ENCODE peak calls at places on chromosomes 7 and 10, in eight cellular contexts. X, E, T, B, O, U, L and Z are unnamed samples.
A peak's percentile ranks its signal among the peaks of the same experiment; 100 is the strongest.

GRCh38 chr7:157490465-157490912 is 153.7 kb downstream of the DNAJB6 start:
- DNase-seq in X (no peak), L (no peak), T (no peak), U (peak; percentile 10), O (peak; percentile 46), B (no peak), E (peak; percentile 43), Z (peak; percentile 55)

GRCh38 chr10:65325913-65326312 is 1599.9 kb upstream of the LRRTM3 start:
- DNase-seq in E (no peak), B (no peak), O (no peak), T (peak; percentile 67), X (no peak), L (no peak), U (no peak), Z (no peak)

GRCh38 chr7:157547102-157547501 is 210.3 kb downstream of the DNAJB6 start:
- DNase-seq in O (no peak), B (no peak), T (no peak), X (no peak), U (no peak), L (no peak), E (no peak), Z (no peak)

GRCh38 chr7:15921576-15921975 is 235.1 kb upstream of the MEOX2 start:
- DNase-seq in L (no peak), U (no peak), B (no peak), X (no peak), E (peak; percentile 75), T (no peak), O (no peak), Z (no peak)

GRCh38 chr7:13829914-13830603 is 159.4 kb downstream of the ETV1 start:
- DNase-seq in X (peak; percentile 87), B (peak; percentile 61), U (no peak), E (peak; percentile 68), O (no peak), T (no peak), L (no peak), Z (no peak)

GRCh38 chr10:112126901-112127300 is 56.7 kb downstream of the GPAM start:
- DNase-seq in E (no peak), O (no peak), T (no peak), X (no peak), U (no peak), B (no peak), L (no peak), Z (no peak)

GRCh38 chr10:48543445-48543844 is 61.4 kb downstream of the ARHGAP22 start:
- DNase-seq in L (no peak), T (no peak), X (no peak), E (no peak), B (no peak), O (no peak), U (no peak), Z (no peak)

GRCh38 chr7:155222046-155222445 is 75.6 kb upstream of the INSIG1 start:
- DNase-seq in T (no peak), O (no peak), B (no peak), E (no peak), L (no peak), U (no peak), X (peak; percentile 66), Z (no peak)

GRCh38 chr10:42962902-42963231 is 114.0 kb upstream of the RET start:
- DNase-seq in U (no peak), O (no peak), B (no peak), X (no peak), L (no peak), E (no peak), T (no peak), Z (peak; percentile 50)

GRCh38 chr10:112587709-112588108 is 140.7 kb downstream of the VTI1A start:
- DNase-seq in E (peak; percentile 1), X (no peak), B (no peak), O (no peak), L (no peak), T (no peak), U (no peak), Z (no peak)

GRCh38 chr7:129825005-129825553 is 127.7 kb downstream of the UBE2H start:
- DNase-seq in B (no peak), U (peak; percentile 18), X (peak; percentile 95), O (peak; percentile 23), T (peak; percentile 93), L (peak; percentile 89), E (peak; percentile 35), Z (no peak)

GRCh38 chr7:21253740-21254687 is 173.9 kb upstream of the SP4 start:
- DNase-seq in X (peak; percentile 87), U (no peak), O (peak; percentile 14), L (peak; percentile 78), B (no peak), E (peak; percentile 19), T (peak; percentile 96), Z (no peak)

GRCh38 chr7:101589976-101590662 is 39.0 kb downstream of the MYL10 start:
- DNase-seq in E (no peak), U (no peak), X (no peak), B (no peak), O (no peak), T (no peak), L (no peak), Z (no peak)

GRCh38 chr7:100008525-100008924 is 6.9 kb upstream of the ZKSCAN1 start:
- DNase-seq in O (no peak), X (no peak), T (no peak), L (no peak), B (no peak), E (no peak), U (no peak), Z (no peak)

GRCh38 chr10:12540341-12540781 is 191.0 kb downstream of the CAMK1D start:
- DNase-seq in B (no peak), T (no peak), E (peak; percentile 13), X (no peak), L (peak; percentile 67), O (no peak), U (no peak), Z (no peak)